ENCODE peak calls at places on chromosome 19, in seven cellular contexts. One of them, this sample, is unnamed.

GRCh38 chr19:39924389-39924788 is 10.0 kb downstream of the FCGBP start:
- DNase-seq in stimulated activated CD4-positive, alpha-beta T cell treated with anti-CD3 and anti-CD28 coated beads, Interleukin-1b, Interleukin-23, amount 100 ng/mL, for 4 hours: no peak
- DNase-seq in iris pigment epithelial cell: no peak
- DNase-seq in T-cell: no peak
- DNase-seq in activated CD4-positive, CD25-positive, alpha-beta regulatory T cell: no peak
- DNase-seq in MV-4-11: no peak
- DNase-seq in right lobe of liver: no peak
- DNase-seq in this sample: no peak

GRCh38 chr19:3822683-3823344 is 36.6 kb upstream of the MATK start:
- DNase-seq in iris pigment epithelial cell: no peak
- DNase-seq in right lobe of liver: no peak
- DNase-seq in activated CD4-positive, CD25-positive, alpha-beta regulatory T cell: no peak
- DNase-seq in stimulated activated CD4-positive, alpha-beta T cell treated with anti-CD3 and anti-CD28 coated beads, Interleukin-1b, Interleukin-23, amount 100 ng/mL, for 4 hours: no peak
- DNase-seq in MV-4-11: no peak
- DNase-seq in T-cell: no peak
- DNase-seq in this sample: no peak

GRCh38 chr19:45446295-45446694 is 21.5 kb upstream of the FOSB start:
- DNase-seq in iris pigment epithelial cell: no peak
- DNase-seq in activated CD4-positive, CD25-positive, alpha-beta regulatory T cell: no peak
- DNase-seq in MV-4-11: peak
- DNase-seq in T-cell: no peak
- DNase-seq in stimulated activated CD4-positive, alpha-beta T cell treated with anti-CD3 and anti-CD28 coated beads, Interleukin-1b, Interleukin-23, amount 100 ng/mL, for 4 hours: no peak
- DNase-seq in right lobe of liver: no peak
- DNase-seq in this sample: peak

GRCh38 chr19:55005684-55006488 is 32.2 kb downstream of the GP6 start:
- DNase-seq in stimulated activated CD4-positive, alpha-beta T cell treated with anti-CD3 and anti-CD28 coated beads, Interleukin-1b, Interleukin-23, amount 100 ng/mL, for 4 hours: no peak
- DNase-seq in right lobe of liver: no peak
- DNase-seq in MV-4-11: peak
- DNase-seq in iris pigment epithelial cell: peak
- DNase-seq in T-cell: peak
- DNase-seq in activated CD4-positive, CD25-positive, alpha-beta regulatory T cell: no peak
- DNase-seq in this sample: peak

GRCh38 chr19:8377598-8377997 is 12.6 kb upstream of the RAB11B start:
- DNase-seq in stimulated activated CD4-positive, alpha-beta T cell treated with anti-CD3 and anti-CD28 coated beads, Interleukin-1b, Interleukin-23, amount 100 ng/mL, for 4 hours: no peak
- DNase-seq in iris pigment epithelial cell: no peak
- DNase-seq in T-cell: no peak
- DNase-seq in right lobe of liver: no peak
- DNase-seq in activated CD4-positive, CD25-positive, alpha-beta regulatory T cell: no peak
- DNase-seq in MV-4-11: no peak
- DNase-seq in this sample: no peak

GRCh38 chr19:44635581-44636438 is 7.9 kb upstream of the PVR start:
- DNase-seq in right lobe of liver: no peak
- DNase-seq in activated CD4-positive, CD25-positive, alpha-beta regulatory T cell: no peak
- DNase-seq in MV-4-11: peak
- DNase-seq in T-cell: no peak
- DNase-seq in stimulated activated CD4-positive, alpha-beta T cell treated with anti-CD3 and anti-CD28 coated beads, Interleukin-1b, Interleukin-23, amount 100 ng/mL, for 4 hours: no peak
- DNase-seq in iris pigment epithelial cell: peak
- DNase-seq in this sample: peak

GRCh38 chr19:43777163-43777700 is 3.5 kb downstream of the KCNN4 start:
- DNase-seq in stimulated activated CD4-positive, alpha-beta T cell treated with anti-CD3 and anti-CD28 coated beads, Interleukin-1b, Interleukin-23, amount 100 ng/mL, for 4 hours: no peak
- DNase-seq in iris pigment epithelial cell: peak
- DNase-seq in right lobe of liver: no peak
- DNase-seq in activated CD4-positive, CD25-positive, alpha-beta regulatory T cell: no peak
- DNase-seq in MV-4-11: peak
- DNase-seq in T-cell: peak
- DNase-seq in this sample: peak

GRCh38 chr19:39145180-39145953 is 19.8 kb downstream of the PAK4 start:
- DNase-seq in T-cell: no peak
- DNase-seq in MV-4-11: no peak
- DNase-seq in activated CD4-positive, CD25-positive, alpha-beta regulatory T cell: no peak
- DNase-seq in iris pigment epithelial cell: no peak
- DNase-seq in right lobe of liver: peak
- DNase-seq in stimulated activated CD4-positive, alpha-beta T cell treated with anti-CD3 and anti-CD28 coated beads, Interleukin-1b, Interleukin-23, amount 100 ng/mL, for 4 hours: no peak
- DNase-seq in this sample: no peak

GRCh38 chr19:20254151-20254550 is 87.1 kb downstream of the ZNF486 start:
- DNase-seq in stimulated activated CD4-positive, alpha-beta T cell treated with anti-CD3 and anti-CD28 coated beads, Interleukin-1b, Interleukin-23, amount 100 ng/mL, for 4 hours: no peak
- DNase-seq in T-cell: no peak
- DNase-seq in MV-4-11: no peak
- DNase-seq in activated CD4-positive, CD25-positive, alpha-beta regulatory T cell: no peak
- DNase-seq in iris pigment epithelial cell: no peak
- DNase-seq in right lobe of liver: no peak
- DNase-seq in this sample: no peak